ENCODE peak calls at places on chromosomes 1 and 21, in seven cellular contexts. One of them, this sample, is unnamed.
A peak's percentile ranks its signal among the peaks of the same experiment; 100 is the strongest.

GRCh38 chr21:45393833-45394638 is 10.9 kb upstream of the COL18A1 start:
- DNase-seq in NCI-H1417 treated with DMSO at 0.1 percent for 48 hours: no peak
- DNase-seq in A172: no peak
- DNase-seq in sciatic nerve: peak; percentile 39
- DNase-seq in suprapubic skin: peak; percentile 47
- DNase-seq in NCI-H2171: no peak
- DNase-seq in AG08395: no peak
- DNase-seq in this sample: no peak

GRCh38 chr1:31183927-31184554 is 55.6 kb downstream of the NKAIN1 start:
- DNase-seq in NCI-H1417 treated with DMSO at 0.1 percent for 48 hours: no peak
- DNase-seq in A172: no peak
- DNase-seq in sciatic nerve: no peak
- DNase-seq in suprapubic skin: no peak
- DNase-seq in NCI-H2171: peak; percentile 42
- DNase-seq in AG08395: peak; percentile 41
- DNase-seq in this sample: no peak

GRCh38 chr1:210654176-210654786 is 325.6 kb downstream of the HHAT start:
- DNase-seq in NCI-H1417 treated with DMSO at 0.1 percent for 48 hours: no peak
- DNase-seq in A172: peak; percentile 83
- DNase-seq in sciatic nerve: no peak
- DNase-seq in suprapubic skin: no peak
- DNase-seq in NCI-H2171: no peak
- DNase-seq in AG08395: no peak
- DNase-seq in this sample: no peak

GRCh38 chr1:12615916-12616708 is 1.9 kb downstream of the DHRS3 start:
- DNase-seq in NCI-H1417 treated with DMSO at 0.1 percent for 48 hours: no peak
- DNase-seq in A172: no peak
- DNase-seq in sciatic nerve: no peak
- DNase-seq in suprapubic skin: peak; percentile 78
- DNase-seq in NCI-H2171: no peak
- DNase-seq in AG08395: peak; percentile 73
- DNase-seq in this sample: peak; percentile 92

GRCh38 chr1:1295154-1295923 is 12.4 kb downstream of the ACAP3 start:
- DNase-seq in NCI-H1417 treated with DMSO at 0.1 percent for 48 hours: no peak
- DNase-seq in A172: no peak
- DNase-seq in sciatic nerve: no peak
- DNase-seq in suprapubic skin: no peak
- DNase-seq in NCI-H2171: no peak
- DNase-seq in AG08395: no peak
- DNase-seq in this sample: no peak

GRCh38 chr21:44618909-44619308 is 7.0 kb downstream of the KRTAP10-8 start:
- DNase-seq in NCI-H1417 treated with DMSO at 0.1 percent for 48 hours: no peak
- DNase-seq in A172: no peak
- DNase-seq in sciatic nerve: no peak
- DNase-seq in suprapubic skin: no peak
- DNase-seq in NCI-H2171: no peak
- DNase-seq in AG08395: no peak
- DNase-seq in this sample: no peak

GRCh38 chr1:226708342-226708780 is 30.7 kb downstream of the ITPKB start:
- DNase-seq in NCI-H1417 treated with DMSO at 0.1 percent for 48 hours: no peak
- DNase-seq in A172: peak; percentile 61
- DNase-seq in sciatic nerve: no peak
- DNase-seq in suprapubic skin: peak; percentile 81
- DNase-seq in NCI-H2171: no peak
- DNase-seq in AG08395: peak; percentile 89
- DNase-seq in this sample: no peak

GRCh38 chr1:167516404-167517388 is 1.6 kb downstream of the CD247 start:
- DNase-seq in NCI-H1417 treated with DMSO at 0.1 percent for 48 hours: no peak
- DNase-seq in A172: no peak
- DNase-seq in sciatic nerve: no peak
- DNase-seq in suprapubic skin: no peak
- DNase-seq in NCI-H2171: no peak
- DNase-seq in AG08395: no peak
- DNase-seq in this sample: no peak

GRCh38 chr1:201383647-201384405 is 6.3 kb upstream of the TNNT2 start:
- DNase-seq in NCI-H1417 treated with DMSO at 0.1 percent for 48 hours: no peak
- DNase-seq in A172: peak; percentile 70
- DNase-seq in sciatic nerve: no peak
- DNase-seq in suprapubic skin: no peak
- DNase-seq in NCI-H2171: peak; percentile 94
- DNase-seq in AG08395: peak; percentile 90
- DNase-seq in this sample: no peak

GRCh38 chr1:51506537-51506936 is 12.5 kb downstream of the EPS15 start:
- DNase-seq in NCI-H1417 treated with DMSO at 0.1 percent for 48 hours: no peak
- DNase-seq in A172: no peak
- DNase-seq in sciatic nerve: no peak
- DNase-seq in suprapubic skin: no peak
- DNase-seq in NCI-H2171: peak; percentile 46
- DNase-seq in AG08395: peak; percentile 67
- DNase-seq in this sample: peak; percentile 34

GRCh38 chr1:150968491-150968890 is 6.1 kb downstream of the CERS2 start:
- DNase-seq in NCI-H1417 treated with DMSO at 0.1 percent for 48 hours: no peak
- DNase-seq in A172: no peak
- DNase-seq in sciatic nerve: no peak
- DNase-seq in suprapubic skin: no peak
- DNase-seq in NCI-H2171: no peak
- DNase-seq in AG08395: no peak
- DNase-seq in this sample: no peak

GRCh38 chr1:82162526-82163420 is 362.0 kb downstream of the ADGRL2 start:
- DNase-seq in NCI-H1417 treated with DMSO at 0.1 percent for 48 hours: no peak
- DNase-seq in A172: no peak
- DNase-seq in sciatic nerve: no peak
- DNase-seq in suprapubic skin: no peak
- DNase-seq in NCI-H2171: no peak
- DNase-seq in AG08395: no peak
- DNase-seq in this sample: peak; percentile 69

GRCh38 chr21:33345751-33346238 is 21.0 kb downstream of the IFNAR1 start:
- DNase-seq in NCI-H1417 treated with DMSO at 0.1 percent for 48 hours: no peak
- DNase-seq in A172: no peak
- DNase-seq in sciatic nerve: no peak
- DNase-seq in suprapubic skin: no peak
- DNase-seq in NCI-H2171: no peak
- DNase-seq in AG08395: no peak
- DNase-seq in this sample: no peak

GRCh38 chr1:42145726-42146125 is 7.5 kb upstream of the GUCA2B start:
- DNase-seq in NCI-H1417 treated with DMSO at 0.1 percent for 48 hours: no peak
- DNase-seq in A172: no peak
- DNase-seq in sciatic nerve: no peak
- DNase-seq in suprapubic skin: no peak
- DNase-seq in NCI-H2171: no peak
- DNase-seq in AG08395: no peak
- DNase-seq in this sample: no peak

This sample was measured in retinal pigment epithelial cell.